ENCODE peak calls at places on chromosomes 5 and 9, in four cellular contexts. R is smooth muscle cell of the brain vasculature, Q is amniotic stem cell, W is left ventricle myocardium superior. Z is an unnamed sample.

GRCh38 chr5:78543292-78543691 is 105.3 kb downstream of the LHFPL2 start:
- DNase-seq in R (no peak), W (no peak), Q (no peak), Z (no peak)

GRCh38 chr9:13424204-13424603 is 144.7 kb upstream of the MPDZ start:
- DNase-seq in Q (no peak), R (no peak), W (no peak), Z (no peak)

GRCh38 chr9:110802416-110803035 is 133.9 kb downstream of the MUSK start:
- DNase-seq in Q (peak), W (no peak), R (no peak), Z (no peak)

GRCh38 chr9:93286252-93287188 is 102.6 kb downstream of the WNK2 start:
- DNase-seq in W (no peak), R (no peak), Q (no peak), Z (no peak)

GRCh38 chr5:10091701-10092100 is 158.0 kb downstream of the ATPSCKMT start:
- DNase-seq in W (no peak), R (no peak), Q (no peak), Z (no peak)

GRCh38 chr5:103234239-103234975 is 24.2 kb upstream of the MACIR start:
- DNase-seq in Q (no peak), R (no peak), W (no peak), Z (no peak)

GRCh38 chr9:138022121-138022741 is 144.6 kb downstream of the CACNA1B start:
- DNase-seq in Q (no peak), W (no peak), R (no peak), Z (no peak)

GRCh38 chr5:135193213-135194125 is 159.4 kb upstream of the PITX1 start:
- DNase-seq in Q (peak), W (no peak), R (no peak), Z (peak)

GRCh38 chr5:148696438-148697036 is 42.2 kb upstream of the HTR4 start:
- DNase-seq in W (no peak), R (no peak), Q (no peak), Z (no peak)

GRCh38 chr5:52725065-52725746 is 62.5 kb upstream of the ITGA1 start:
- DNase-seq in Q (no peak), W (no peak), R (no peak), Z (no peak)

GRCh38 chr5:151454166-151454565 is 6.8 kb downstream of the SLC36A1 start:
- DNase-seq in W (peak), R (no peak), Q (no peak), Z (no peak)

GRCh38 chr5:73954381-73954780 is 328.4 kb downstream of the ARHGEF28 start:
- DNase-seq in R (no peak), W (no peak), Q (no peak), Z (no peak)

GRCh38 chr9:131616983-131617604 is 71.8 kb downstream of the PRRT1B start:
- DNase-seq in R (no peak), Q (no peak), W (peak), Z (no peak)

GRCh38 chr9:91147079-91147708 is 214.5 kb downstream of the AUH start:
- DNase-seq in W (no peak), Q (no peak), R (no peak), Z (no peak)

GRCh38 chr9:110835404-110835803 is 166.8 kb downstream of the MUSK start:
- DNase-seq in W (no peak), R (peak), Q (peak), Z (no peak)

GRCh38 chr5:1867114-1867814 is 15.5 kb downstream of the IRX4 start:
- DNase-seq in W (no peak), Q (no peak), R (no peak), Z (no peak)

GRCh38 chr9:118882674-118883073 is 486.6 kb downstream of the BRINP1 start:
- DNase-seq in R (no peak), W (no peak), Q (no peak), Z (no peak)

GRCh38 chr5:32767948-32768427 is 56.9 kb downstream of the NPR3 start:
- DNase-seq in Q (peak), R (no peak), W (no peak), Z (no peak)

GRCh38 chr5:68482199-68482598 is 266.6 kb downstream of the PIK3R1 start:
- DNase-seq in W (no peak), R (no peak), Q (no peak), Z (no peak)

GRCh38 chr5:115355777-115356381 is 59.4 kb upstream of the CCDC112 start:
- DNase-seq in R (no peak), W (no peak), Q (no peak), Z (no peak)

Z was measured in pulmonary artery endothelial cell.